ENCODE peak calls at places on chromosomes 5 and 9, in five cellular contexts. Q, Z, G, X and E are unnamed samples.
A peak's percentile ranks its signal among the peaks of the same experiment; 100 is the strongest.

GRCh38 chr9:8863886-8864881 is 1064.6 kb upstream of the DMAC1 start:
- DNase-seq in Z (no peak), G (peak; percentile 54), X (no peak), Q (no peak), E (no peak)

GRCh38 chr9:20032413-20033006 is 243.7 kb upstream of the SLC24A2 start:
- DNase-seq in Z (no peak), X (no peak), Q (no peak), G (no peak), E (no peak)

GRCh38 chr5:73791389-73791788 is 165.4 kb downstream of the ARHGEF28 start:
- DNase-seq in G (no peak), Q (no peak), X (no peak), Z (no peak), E (no peak)

GRCh38 chr5:67957374-67957773 is 258.2 kb upstream of the PIK3R1 start:
- DNase-seq in Q (no peak), Z (no peak), G (no peak), X (no peak), E (no peak)

GRCh38 chr9:125066839-125067619 is 76.3 kb downstream of the SCAI start:
- DNase-seq in G (peak; percentile 66), X (no peak), Q (no peak), Z (peak; percentile 52), E (no peak)

GRCh38 chr9:90838761-90839160 is 37.1 kb downstream of the SYK start:
- DNase-seq in G (no peak), X (no peak), Q (no peak), Z (no peak), E (no peak)

GRCh38 chr5:176573564-176574296 is 24.6 kb downstream of the CDHR2 start:
- DNase-seq in G (peak; percentile 46), Q (peak; percentile 38), Z (peak; percentile 56), X (peak; percentile 54), E (peak; percentile 96)

GRCh38 chr5:148937239-148937638 is 110.8 kb downstream of the ADRB2 start:
- DNase-seq in Q (no peak), Z (peak; percentile 56), G (no peak), X (no peak), E (no peak)

GRCh38 chr9:134283111-134283515 is 43.1 kb upstream of the RXRA start:
- DNase-seq in G (peak; percentile 85), Z (peak; percentile 96), Q (no peak), X (no peak), E (peak; percentile 92)

GRCh38 chr9:115524467-115525059 is 406.6 kb upstream of the TNC start:
- DNase-seq in G (peak; percentile 80), Z (peak; percentile 5), X (peak; percentile 2), Q (peak; percentile 32), E (no peak)

GRCh38 chr9:20562051-20562450 is 60.2 kb downstream of the MLLT3 start:
- DNase-seq in Z (no peak), X (no peak), Q (no peak), G (peak; percentile 26), E (no peak)

GRCh38 chr5:65625743-65626142 is 916 bp downstream of the SHLD3 start:
- DNase-seq in Z (no peak), G (peak; percentile 0), Q (no peak), X (no peak), E (no peak)

GRCh38 chr9:116380496-116380995 is 227.0 kb downstream of the PAPPA start:
- DNase-seq in G (peak; percentile 23), Z (no peak), Q (no peak), X (no peak), E (no peak)

GRCh38 chr5:74432240-74432639 is 208.3 kb downstream of the ENC1 start:
- DNase-seq in Q (no peak), X (no peak), G (no peak), Z (no peak), E (no peak)

GRCh38 chr5:140566665-140567064 is 2.0 kb downstream of the SLC35A4 start:
- DNase-seq in Q (no peak), X (no peak), Z (no peak), G (no peak), E (peak; percentile 5)

GRCh38 chr5:97906135-97906534 is 723.1 kb upstream of the RIOK2 start:
- DNase-seq in G (no peak), Q (no peak), Z (no peak), X (no peak), E (no peak)

GRCh38 chr5:1038417-1039209 is 30.0 kb downstream of the NKD2 start:
- DNase-seq in X (no peak), G (no peak), Q (no peak), Z (no peak), E (peak; percentile 80)

GRCh38 chr5:136058031-136058971 is 29.5 kb downstream of the TGFBI start:
- DNase-seq in Z (peak; percentile 99), X (no peak), G (peak; percentile 100), Q (peak; percentile 99), E (peak; percentile 93)

GRCh38 chr9:12968093-12968492 is 193.3 kb downstream of the LURAP1L start:
- DNase-seq in Z (peak; percentile 38), G (peak; percentile 36), Q (no peak), X (no peak), E (no peak)

GRCh38 chr9:130201974-130202373 is 29.8 kb downstream of the NCS1 start:
- DNase-seq in Q (peak; percentile 21), X (no peak), G (no peak), Z (no peak), E (no peak)

GRCh38 chr9:35827486-35827885 is 1.0 kb downstream of the FAM221B start:
- DNase-seq in Q (no peak), X (no peak), Z (peak; percentile 46), G (peak; percentile 56), E (peak; percentile 95)

GRCh38 chr9:70856411-70856810 is 265.0 kb downstream of the TRPM3 start:
- DNase-seq in G (no peak), Q (no peak), X (no peak), Z (no peak), E (no peak)

GRCh38 chr9:129278391-129279237 is 100.6 kb upstream of the IER5L start:
- DNase-seq in G (no peak), Z (no peak), X (no peak), Q (no peak), E (peak; percentile 91)

GRCh38 chr9:133144887-133145466 is 18.7 kb downstream of the GBGT1 start:
- DNase-seq in Z (no peak), G (peak; percentile 11), X (no peak), Q (no peak), E (peak; percentile 85)

GRCh38 chr9:133148351-133149129 is 15.2 kb downstream of the GBGT1 start:
- DNase-seq in G (peak; percentile 20), Z (peak; percentile 46), X (peak; percentile 68), Q (no peak), E (peak; percentile 94)

GRCh38 chr9:133149130-133150015 is 14.3 kb downstream of the GBGT1 start:
- DNase-seq in Q (peak; percentile 82), X (peak; percentile 86), G (peak; percentile 83), Z (peak; percentile 93), E (peak; percentile 100)

GRCh38 chr9:133147412-133148271 is 16.1 kb downstream of the GBGT1 start:
- DNase-seq in Z (peak; percentile 54), X (peak; percentile 69), G (peak; percentile 42), Q (peak; percentile 70), E (peak; percentile 98)

DNA sequence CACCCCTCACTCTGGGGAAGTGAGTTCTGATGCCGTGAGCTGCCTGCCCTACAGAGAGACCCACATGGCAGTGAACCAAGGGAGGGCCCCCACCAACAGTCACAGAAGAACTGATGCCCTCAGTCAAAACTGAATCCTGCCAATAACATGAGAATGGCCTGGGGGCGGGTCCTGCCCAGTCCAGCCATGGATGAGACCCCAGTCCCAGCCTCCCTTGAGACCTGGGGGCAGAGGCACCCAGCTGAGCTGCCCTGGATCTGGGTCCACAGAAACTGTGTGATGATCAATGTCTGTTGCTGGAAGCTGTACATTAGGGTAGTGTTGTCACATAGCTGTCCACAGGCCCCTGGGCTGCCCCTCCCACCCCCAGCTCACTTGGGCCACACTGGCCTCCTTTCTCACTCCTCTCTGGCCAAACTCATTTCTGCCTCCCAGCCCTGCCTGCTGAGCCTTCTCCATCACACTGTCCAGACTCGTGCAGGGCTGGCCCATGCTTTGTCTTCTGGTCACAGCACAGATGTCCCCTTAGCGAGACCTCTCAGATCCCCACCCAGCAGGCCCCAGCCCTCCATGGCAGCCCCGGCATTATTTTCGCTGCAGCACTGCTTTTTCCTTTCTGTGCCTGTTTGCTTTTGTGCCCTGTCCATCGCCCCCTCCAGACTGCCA is 16.8 kb downstream of the GBGT1 start:
- DNase-seq in G (no peak), Q (no peak), X (no peak), Z (no peak), E (peak; percentile 74)
- H3K4me3 ChIP-seq in G (no peak overlapping the region), Q (no peak overlapping the region), X (no peak overlapping the region), Z (no peak overlapping the region), E (no peak overlapping the region)

GRCh38 chr9:126327016-126327749 is 554 bp downstream of the MVB12B start:
- DNase-seq in G (no peak), Q (no peak), X (no peak), Z (no peak), E (no peak)
- H3K4me3 ChIP-seq in G (peak overlapping the region; percentile 61), Q (peak overlapping the region; percentile 55), X (peak overlapping the region; percentile 36), Z (peak overlapping the region; percentile 53), E (peak overlapping the region; percentile 77)

DNA sequence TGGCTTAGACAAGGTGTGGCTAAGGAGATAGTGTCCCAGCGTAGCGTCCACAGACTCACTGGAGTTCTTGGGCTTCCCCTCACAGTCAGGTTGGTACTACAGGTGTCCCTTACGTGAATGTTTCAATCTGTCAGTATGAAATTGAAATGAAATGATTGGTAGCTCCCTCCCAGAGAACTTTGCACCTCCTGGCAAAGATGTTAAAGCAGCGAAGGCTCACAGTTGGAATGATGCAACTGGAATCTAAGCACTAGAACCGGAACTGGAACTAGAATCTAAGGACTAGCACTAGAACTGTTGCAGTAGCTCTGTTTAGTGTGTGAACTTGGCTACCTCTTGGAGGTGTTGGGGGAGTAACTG is 1.1 kb downstream of the SLC31A1 start:
- DNase-seq in X (no peak), Q (peak; percentile 74), G (peak; percentile 43), Z (no peak), E (peak; percentile 6)
- H3K4me3 ChIP-seq in X (peak overlapping the region; percentile 97), Q (peak overlapping the region; percentile 66), G (peak overlapping the region; percentile 79), Z (peak overlapping the region; percentile 81), E (peak overlapping the region; percentile 97)

DNA sequence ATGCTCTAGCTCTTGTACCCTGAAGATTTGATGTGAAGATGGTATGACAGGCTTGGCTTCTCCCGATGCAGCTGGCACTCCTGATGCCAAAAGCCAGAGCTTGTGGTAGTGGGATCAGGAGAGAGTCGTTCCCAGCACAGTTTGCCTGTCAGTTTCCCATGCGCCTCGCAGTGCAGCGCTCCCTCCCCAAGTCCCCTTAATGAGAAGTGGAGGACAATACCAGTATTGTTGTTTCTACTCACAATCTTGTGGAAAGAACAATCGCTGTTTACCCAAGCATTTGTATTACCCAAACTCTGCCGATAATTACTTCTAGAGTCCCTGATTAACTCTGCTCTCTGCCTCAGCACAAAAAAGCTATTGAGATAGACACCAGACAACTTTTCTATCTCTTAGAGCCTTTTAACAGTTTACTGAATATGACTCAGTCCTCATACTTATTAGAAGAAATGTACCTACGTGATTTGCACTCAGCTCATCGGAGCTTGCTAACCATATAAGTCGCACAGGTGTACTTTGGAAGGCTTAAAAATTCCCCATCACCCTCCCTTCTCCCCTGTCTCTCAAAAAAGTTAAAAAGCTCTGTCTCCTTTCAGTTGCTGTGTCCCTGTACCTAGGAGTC is 283.2 kb upstream of the TMEM161B start:
- DNase-seq in Q (no peak), G (no peak), X (no peak), Z (no peak), E (no peak)
- H3K4me3 ChIP-seq in Q (no peak overlapping the region), G (no peak overlapping the region), X (no peak overlapping the region), Z (no peak overlapping the region), E (no peak overlapping the region)

GRCh38 chr9:128108784-128109709 is 18.5 kb downstream of the PTGES2 start:
- DNase-seq in G (no peak), Z (no peak), X (no peak), Q (no peak), E (peak; percentile 75)
- H3K4me3 ChIP-seq in G (no peak overlapping the region), Z (no peak overlapping the region), X (no peak overlapping the region), Q (no peak overlapping the region), E (no peak overlapping the region)